ENCODE peak calls at places on chromosomes 7 and 10, in five cellular contexts. M, V, B, N and K are unnamed samples.

GRCh38 chr7:73773700-73774517 is 3.8 kb upstream of the CLDN3 start:
- DNase-seq in M (no peak), V (no peak), B (no peak), N (no peak), K (no peak)

GRCh38 chr10:119450606-119451304 is 91.8 kb downstream of the RGS10 start:
- DNase-seq in M (no peak), V (no peak), B (no peak), N (no peak), K (no peak)

GRCh38 chr7:135411098-135411497 is 98.8 kb downstream of the CNOT4 start:
- DNase-seq in M (no peak), V (no peak), B (no peak), N (no peak), K (no peak)

GRCh38 chr7:33933611-33934281 is 28.4 kb downstream of the BMPER start:
- DNase-seq in M (no peak), V (no peak), B (peak; percentile 46), N (no peak), K (no peak)

GRCh38 chr10:14024349-14025202 is 306.1 kb downstream of the FRMD4A start:
- DNase-seq in M (no peak), V (no peak), B (no peak), N (no peak), K (no peak)

GRCh38 chr7:19181634-19182033 is 36.4 kb upstream of the FERD3L start:
- DNase-seq in M (no peak), V (no peak), B (no peak), N (no peak), K (no peak)

GRCh38 chr10:31358688-31359330 is 39.8 kb downstream of the ZEB1 start:
- DNase-seq in M (no peak), V (no peak), B (no peak), N (no peak), K (no peak)

GRCh38 chr10:21238717-21239116 is 286.8 kb downstream of the SKIDA1 start:
- DNase-seq in M (no peak), V (no peak), B (no peak), N (no peak), K (no peak)

GRCh38 chr10:124589491-124590006 is 127.9 kb downstream of the LHPP start:
- DNase-seq in M (no peak), V (no peak), B (no peak), N (no peak), K (no peak)

GRCh38 chr7:27600247-27600646 is 62.4 kb downstream of the HIBADH start:
- DNase-seq in M (no peak), V (no peak), B (no peak), N (no peak), K (no peak)

GRCh38 chr10:122421747-122422146 is 32.7 kb upstream of the ARMS2 start:
- DNase-seq in M (no peak), V (no peak), B (no peak), N (no peak), K (no peak)

GRCh38 chr10:74078037-74078436 is 72.6 kb downstream of the AP3M1 start:
- DNase-seq in M (no peak), V (no peak), B (no peak), N (no peak), K (no peak)

GRCh38 chr10:113179270-113179669 is 229.2 kb downstream of the TCF7L2 start:
- DNase-seq in M (no peak), V (no peak), B (no peak), N (no peak), K (no peak)

GRCh38 chr10:76991571-76991970 is 646.0 kb downstream of the KCNMA1 start:
- DNase-seq in M (no peak), V (no peak), B (no peak), N (no peak), K (no peak)

GRCh38 chr7:150466477-150466876 is 16.0 kb downstream of the GIMAP8 start:
- DNase-seq in M (no peak), V (no peak), B (no peak), N (no peak), K (no peak)

GRCh38 chr7:107911981-107912380 is 21.0 kb downstream of the DLD start:
- DNase-seq in M (no peak), V (no peak), B (no peak), N (no peak), K (no peak)

GRCh38 chr7:41448104-41448503 is 254.8 kb downstream of the INHBA start:
- DNase-seq in M (no peak), V (no peak), B (no peak), N (no peak), K (no peak)

GRCh38 chr10:77037735-77038411 is 599.7 kb downstream of the KCNMA1 start:
- DNase-seq in M (peak; percentile 15), V (no peak), B (no peak), N (peak; percentile 35), K (peak; percentile 3)

GRCh38 chr10:70250956-70251680 is 17.9 kb upstream of the PPA1 start:
- DNase-seq in M (no peak), V (no peak), B (no peak), N (no peak), K (no peak)

GRCh38 chr10:132551093-132551807 is 13.7 kb downstream of the INPP5A start:
- DNase-seq in M (no peak), V (no peak), B (no peak), N (no peak), K (no peak)

GRCh38 chr10:98349508-98349922 is 65.5 kb downstream of the PYROXD2 start:
- DNase-seq in M (no peak), V (no peak), B (peak; percentile 99), N (no peak), K (no peak)

GRCh38 chr10:93458821-93459257 is 23.3 kb downstream of the MYOF start:
- DNase-seq in M (no peak), V (no peak), B (peak; percentile 100), N (peak; percentile 45), K (no peak)